ENCODE peak calls at places on chromosomes 2 and 18, in four cellular contexts. One of them, this sample, is unnamed.

GRCh38 chr2:72033636-72034035 is 114.0 kb downstream of the CYP26B1 start:
- DNase-seq in left lung: peak; percentile 43
- DNase-seq in natural killer cell: no peak
- DNase-seq in epithelial cell of esophagus: no peak
- DNase-seq in this sample: no peak

GRCh38 chr2:112006076-112006410 is 49.0 kb upstream of the TMEM87B start:
- DNase-seq in left lung: no peak
- DNase-seq in natural killer cell: no peak
- DNase-seq in epithelial cell of esophagus: peak; percentile 81
- DNase-seq in this sample: no peak

GRCh38 chr2:217864960-217865359 is 137.8 kb downstream of the TNS1 start:
- DNase-seq in left lung: no peak
- DNase-seq in natural killer cell: no peak
- DNase-seq in epithelial cell of esophagus: no peak
- DNase-seq in this sample: no peak

GRCh38 chr2:98487806-98488189 is 43.1 kb downstream of the INPP4A start:
- DNase-seq in left lung: no peak
- DNase-seq in natural killer cell: no peak
- DNase-seq in epithelial cell of esophagus: peak; percentile 31
- DNase-seq in this sample: peak; percentile 53

GRCh38 chr2:18750662-18751554 is 161.5 kb upstream of the NT5C1B start:
- DNase-seq in left lung: no peak
- DNase-seq in natural killer cell: no peak
- DNase-seq in epithelial cell of esophagus: peak; percentile 25
- DNase-seq in this sample: no peak

GRCh38 chr18:59846814-59847490 is 52.8 kb upstream of the PMAIP1 start:
- DNase-seq in left lung: no peak
- DNase-seq in natural killer cell: no peak
- DNase-seq in epithelial cell of esophagus: peak; percentile 73
- DNase-seq in this sample: no peak

GRCh38 chr2:217997510-217997909 is 5.3 kb downstream of the TNS1 start:
- DNase-seq in left lung: no peak
- DNase-seq in natural killer cell: no peak
- DNase-seq in epithelial cell of esophagus: no peak
- DNase-seq in this sample: no peak

GRCh38 chr18:12637901-12638633 is 19.8 kb downstream of the SPIRE1 start:
- DNase-seq in left lung: no peak
- DNase-seq in natural killer cell: no peak
- DNase-seq in epithelial cell of esophagus: peak; percentile 79
- DNase-seq in this sample: no peak

GRCh38 chr2:16014802-16015201 is 74.5 kb downstream of the MYCN start:
- DNase-seq in left lung: no peak
- DNase-seq in natural killer cell: no peak
- DNase-seq in epithelial cell of esophagus: no peak
- DNase-seq in this sample: no peak

GRCh38 chr2:64924178-64924934 is 64.8 kb upstream of the SLC1A4 start:
- DNase-seq in left lung: no peak
- DNase-seq in natural killer cell: no peak
- DNase-seq in epithelial cell of esophagus: no peak
- DNase-seq in this sample: no peak

GRCh38 chr2:235917506-235917905 is 250.7 kb downstream of the GBX2 start:
- DNase-seq in left lung: no peak
- DNase-seq in natural killer cell: no peak
- DNase-seq in epithelial cell of esophagus: no peak
- DNase-seq in this sample: no peak

GRCh38 chr2:30255026-30255425 is 23.7 kb downstream of the LBH start:
- DNase-seq in left lung: no peak
- DNase-seq in natural killer cell: no peak
- DNase-seq in epithelial cell of esophagus: no peak
- DNase-seq in this sample: no peak

GRCh38 chr2:10879624-10880585 is 31.8 kb upstream of the KCNF1 start:
- DNase-seq in left lung: no peak
- DNase-seq in natural killer cell: no peak
- DNase-seq in epithelial cell of esophagus: no peak
- DNase-seq in this sample: no peak

GRCh38 chr2:233816334-233816733 is 38.0 kb downstream of the HJURP start:
- DNase-seq in left lung: no peak
- DNase-seq in natural killer cell: no peak
- DNase-seq in epithelial cell of esophagus: no peak
- DNase-seq in this sample: peak; percentile 2

GRCh38 chr2:157810037-157810436 is 66.1 kb downstream of the ACVR1 start:
- DNase-seq in left lung: no peak
- DNase-seq in natural killer cell: no peak
- DNase-seq in epithelial cell of esophagus: no peak
- DNase-seq in this sample: no peak

GRCh38 chr2:239168575-239168974 is 232.2 kb downstream of the HDAC4 start:
- DNase-seq in left lung: peak; percentile 56
- DNase-seq in natural killer cell: no peak
- DNase-seq in epithelial cell of esophagus: no peak
- DNase-seq in this sample: no peak

GRCh38 chr18:74083071-74083954 is 64.3 kb downstream of the FBXO15 start:
- DNase-seq in left lung: no peak
- DNase-seq in natural killer cell: no peak
- DNase-seq in epithelial cell of esophagus: no peak
- DNase-seq in this sample: no peak

GRCh38 chr2:234243871-234244565 is 193.5 kb downstream of the SPP2 start:
- DNase-seq in left lung: no peak
- DNase-seq in natural killer cell: no peak
- DNase-seq in epithelial cell of esophagus: no peak
- DNase-seq in this sample: no peak

GRCh38 chr2:216298719-216299118 is 73.6 kb downstream of the MARCHF4 start:
- DNase-seq in left lung: no peak
- DNase-seq in natural killer cell: no peak
- DNase-seq in epithelial cell of esophagus: peak; percentile 80
- DNase-seq in this sample: no peak

GRCh38 chr2:43222472-43223146 is 3.8 kb downstream of the ZFP36L2 start:
- DNase-seq in left lung: no peak
- DNase-seq in natural killer cell: no peak
- DNase-seq in epithelial cell of esophagus: peak; percentile 36
- DNase-seq in this sample: no peak

GRCh38 chr2:216188956-216189355 is 79.8 kb downstream of the XRCC5 start:
- DNase-seq in left lung: no peak
- DNase-seq in natural killer cell: no peak
- DNase-seq in epithelial cell of esophagus: peak; percentile 88
- DNase-seq in this sample: no peak

GRCh38 chr2:98385050-98385699 is 38.9 kb downstream of the CNGA3 start:
- DNase-seq in left lung: peak; percentile 88
- DNase-seq in natural killer cell: peak; percentile 62
- DNase-seq in epithelial cell of esophagus: peak; percentile 76
- DNase-seq in this sample: peak; percentile 61

GRCh38 chr2:85505551-85506238 is 33.3 kb upstream of the MAT2A start:
- DNase-seq in left lung: no peak
- DNase-seq in natural killer cell: no peak
- DNase-seq in epithelial cell of esophagus: no peak
- DNase-seq in this sample: no peak

GRCh38 chr2:10260130-10260529 is 42.6 kb upstream of the HPCAL1 start:
- DNase-seq in left lung: no peak
- DNase-seq in natural killer cell: no peak
- DNase-seq in epithelial cell of esophagus: no peak
- DNase-seq in this sample: no peak

GRCh38 chr2:19488009-19488691 is 129.7 kb upstream of the OSR1 start:
- DNase-seq in left lung: no peak
- DNase-seq in natural killer cell: no peak
- DNase-seq in epithelial cell of esophagus: peak; percentile 95
- DNase-seq in this sample: no peak

GRCh38 chr18:13604751-13605150 is 121.6 kb downstream of the FAM210A start:
- DNase-seq in left lung: no peak
- DNase-seq in natural killer cell: no peak
- DNase-seq in epithelial cell of esophagus: no peak
- DNase-seq in this sample: no peak

GRCh38 chr2:12855508-12855907 is 138.8 kb downstream of the TRIB2 start:
- DNase-seq in left lung: no peak
- DNase-seq in natural killer cell: no peak
- DNase-seq in epithelial cell of esophagus: peak; percentile 14
- DNase-seq in this sample: no peak

GRCh38 chr2:100173907-100174525 is 31.6 kb upstream of the AFF3 start:
- DNase-seq in left lung: no peak
- DNase-seq in natural killer cell: no peak
- DNase-seq in epithelial cell of esophagus: no peak
- DNase-seq in this sample: no peak

GRCh38 chr2:16010951-16011620 is 70.7 kb downstream of the MYCN start:
- DNase-seq in left lung: no peak
- DNase-seq in natural killer cell: no peak
- DNase-seq in epithelial cell of esophagus: no peak
- DNase-seq in this sample: no peak

GRCh38 chr2:234098675-234099195 is 48.2 kb downstream of the SPP2 start:
- DNase-seq in left lung: no peak
- DNase-seq in natural killer cell: no peak
- DNase-seq in epithelial cell of esophagus: no peak
- DNase-seq in this sample: no peak

GRCh38 chr18:67735506-67735905 is 219.0 kb upstream of the DSEL start:
- DNase-seq in left lung: no peak
- DNase-seq in natural killer cell: no peak
- DNase-seq in epithelial cell of esophagus: peak; percentile 35
- DNase-seq in this sample: no peak

GRCh38 chr2:127359520-127359919 is 28.3 kb downstream of the MAP3K2 start:
- DNase-seq in left lung: no peak
- DNase-seq in natural killer cell: no peak
- DNase-seq in epithelial cell of esophagus: no peak
- DNase-seq in this sample: no peak
- TF ChIP-seq CTCF in left lung: no peak
- TF ChIP-seq CTCF in natural killer cell: no peak
- TF ChIP-seq CTCF in epithelial cell of esophagus: no peak
- TF ChIP-seq CTCF in this sample: no peak

GRCh38 chr18:500230-500555 is 308 bp downstream of the COLEC12 start:
- DNase-seq in left lung: no peak
- DNase-seq in natural killer cell: no peak
- DNase-seq in epithelial cell of esophagus: no peak
- DNase-seq in this sample: no peak
- TF ChIP-seq CTCF in left lung: peak; percentile 19
- TF ChIP-seq CTCF in natural killer cell: no peak
- TF ChIP-seq CTCF in epithelial cell of esophagus: no peak
- TF ChIP-seq CTCF in this sample: no peak

DNA sequence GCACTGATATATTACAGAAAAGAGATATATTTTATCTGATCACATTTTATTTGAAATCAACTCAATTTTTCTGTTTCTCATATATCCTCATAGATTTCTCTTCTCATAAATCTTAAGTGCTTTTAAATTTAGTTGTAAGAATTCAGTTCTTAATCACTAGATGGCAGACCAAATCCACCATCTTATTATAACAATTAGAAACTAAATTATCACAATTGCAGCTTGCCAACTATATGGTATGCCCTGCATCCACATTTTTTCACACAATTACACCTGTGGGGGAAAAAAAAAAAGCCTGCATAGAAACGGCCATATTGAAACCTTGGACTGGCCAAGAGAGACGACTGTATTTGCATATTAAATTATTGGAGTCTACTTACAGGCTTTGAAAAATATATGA is 64.4 kb downstream of the COL5A2 start:
- DNase-seq in left lung: no peak
- DNase-seq in natural killer cell: no peak
- DNase-seq in epithelial cell of esophagus: peak; percentile 34
- DNase-seq in this sample: no peak
- TF ChIP-seq CTCF in left lung: no peak
- TF ChIP-seq CTCF in natural killer cell: no peak
- TF ChIP-seq CTCF in epithelial cell of esophagus: peak; percentile 15
- TF ChIP-seq CTCF in this sample: no peak

DNA sequence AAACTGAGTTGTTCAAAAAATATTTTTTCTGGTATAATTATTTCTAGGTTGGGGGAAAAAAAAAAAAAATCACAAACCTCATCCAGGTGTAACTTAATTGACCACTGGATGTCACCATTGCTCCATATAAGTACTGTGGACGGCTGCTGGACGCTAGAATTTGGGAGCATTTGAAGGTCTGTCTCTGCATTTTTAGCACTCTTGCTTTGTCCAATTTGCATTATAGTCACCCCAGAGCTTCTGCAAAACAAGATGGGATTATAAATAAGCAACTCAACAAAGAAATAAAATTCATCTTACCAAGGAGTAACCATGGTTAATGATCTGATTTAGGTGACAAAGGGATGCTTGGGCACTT is 83.7 kb downstream of the HRH4 start:
- DNase-seq in left lung: no peak
- DNase-seq in natural killer cell: no peak
- DNase-seq in epithelial cell of esophagus: peak; percentile 44
- DNase-seq in this sample: no peak
- TF ChIP-seq CTCF in left lung: peak; percentile 22
- TF ChIP-seq CTCF in natural killer cell: no peak
- TF ChIP-seq CTCF in epithelial cell of esophagus: peak; percentile 50
- TF ChIP-seq CTCF in this sample: no peak

GRCh38 chr18:78517973-78518372 is 461.6 kb upstream of the SALL3 start:
- DNase-seq in left lung: no peak
- DNase-seq in natural killer cell: no peak
- DNase-seq in epithelial cell of esophagus: no peak
- DNase-seq in this sample: no peak
- TF ChIP-seq CTCF in left lung: no peak
- TF ChIP-seq CTCF in natural killer cell: no peak
- TF ChIP-seq CTCF in epithelial cell of esophagus: no peak
- TF ChIP-seq CTCF in this sample: no peak

GRCh38 chr2:200575957-200576356 is 9.9 kb upstream of the AOX1 start:
- DNase-seq in left lung: no peak
- DNase-seq in natural killer cell: no peak
- DNase-seq in epithelial cell of esophagus: no peak
- DNase-seq in this sample: no peak
- TF ChIP-seq CTCF in left lung: peak; percentile 33
- TF ChIP-seq CTCF in natural killer cell: peak; percentile 42
- TF ChIP-seq CTCF in epithelial cell of esophagus: peak; percentile 23
- TF ChIP-seq CTCF in this sample: peak; percentile 58

GRCh38 chr2:202883987-202884675 is 12.6 kb upstream of the ICA1L start:
- DNase-seq in left lung: no peak
- DNase-seq in natural killer cell: no peak
- DNase-seq in epithelial cell of esophagus: no peak
- DNase-seq in this sample: no peak
- TF ChIP-seq CTCF in left lung: no peak
- TF ChIP-seq CTCF in natural killer cell: no peak
- TF ChIP-seq CTCF in epithelial cell of esophagus: no peak
- TF ChIP-seq CTCF in this sample: no peak

DNA sequence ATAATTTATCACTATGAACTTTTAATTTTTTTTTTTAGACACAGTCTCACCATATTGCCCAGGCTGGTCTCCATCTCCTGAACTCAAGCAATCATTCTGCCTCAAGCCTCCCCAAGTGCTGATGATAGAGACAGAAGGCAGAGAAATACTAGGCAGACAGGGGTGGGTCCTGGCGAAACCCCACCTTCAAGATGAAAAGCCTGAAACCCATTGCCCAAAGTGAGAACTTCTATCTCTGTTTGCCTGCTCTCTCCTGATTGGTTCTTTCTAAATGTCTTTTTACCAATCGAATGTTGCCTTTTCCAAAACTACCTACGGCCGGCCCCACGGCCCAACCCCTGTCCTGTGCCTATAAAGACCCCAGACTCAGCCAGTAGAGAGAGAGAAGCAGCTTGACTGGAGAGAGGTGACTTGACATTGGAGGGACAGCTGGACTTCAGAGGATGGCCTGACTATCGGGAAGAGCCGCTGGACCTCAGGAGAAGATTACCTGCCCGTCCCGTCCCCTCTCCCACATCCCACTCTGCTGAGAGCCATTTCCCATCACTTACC is 21.9 kb downstream of the PRKD3 start:
- DNase-seq in left lung: peak; percentile 23
- DNase-seq in natural killer cell: no peak
- DNase-seq in epithelial cell of esophagus: no peak
- DNase-seq in this sample: no peak
- TF ChIP-seq CTCF in left lung: no peak
- TF ChIP-seq CTCF in natural killer cell: no peak
- TF ChIP-seq CTCF in epithelial cell of esophagus: no peak
- TF ChIP-seq CTCF in this sample: no peak

GRCh38 chr18:63073481-63073880 is 246.1 kb downstream of the BCL2 start:
- DNase-seq in left lung: no peak
- DNase-seq in natural killer cell: no peak
- DNase-seq in epithelial cell of esophagus: no peak
- DNase-seq in this sample: no peak
- TF ChIP-seq CTCF in left lung: no peak
- TF ChIP-seq CTCF in natural killer cell: peak; percentile 48
- TF ChIP-seq CTCF in epithelial cell of esophagus: peak; percentile 28
- TF ChIP-seq CTCF in this sample: no peak

This sample was measured in CD4-positive, alpha-beta T cell.